ENCODE peak calls at places on chromosomes 5 and 9, in five cellular contexts. L, I, S, G and W are unnamed samples.

GRCh38 chr5:54703091-54703490 is 185.5 kb downstream of the SNX18 start:
- DNase-seq in I (peak), S (no peak), G (no peak), L (no peak), W (peak)

GRCh38 chr5:83967417-83967816 is 246.8 kb upstream of the HAPLN1 start:
- DNase-seq in S (no peak), I (no peak), G (no peak), L (no peak), W (no peak)

GRCh38 chr5:178422400-178422775 is 167.8 kb downstream of the COL23A1 start:
- DNase-seq in I (no peak), L (no peak), G (no peak), S (no peak), W (no peak)

GRCh38 chr5:130277002-130277401 is 372.7 kb downstream of the CHSY3 start:
- DNase-seq in I (no peak), G (no peak), S (no peak), L (no peak), W (no peak)

GRCh38 chr9:38067892-38068615 is 973 bp downstream of the SHB start:
- DNase-seq in S (peak), G (no peak), L (no peak), I (no peak), W (no peak)

GRCh38 chr9:16816006-16816405 is 54.5 kb downstream of the BNC2 start:
- DNase-seq in I (no peak), G (no peak), L (no peak), S (no peak), W (no peak)

GRCh38 chr9:102479191-102479590 is 515.9 kb upstream of the CYLC2 start:
- DNase-seq in L (no peak), I (no peak), S (no peak), G (no peak), W (peak)

GRCh38 chr9:13778486-13779110 is 499.1 kb upstream of the MPDZ start:
- DNase-seq in L (no peak), I (no peak), G (no peak), S (no peak), W (no peak)

GRCh38 chr5:139369181-139369580 is 13.9 kb downstream of the SLC23A1 start:
- DNase-seq in L (no peak), G (no peak), S (no peak), I (no peak), W (peak)

GRCh38 chr9:14104501-14104900 is 209.4 kb downstream of the NFIB start:
- DNase-seq in L (no peak), I (no peak), G (no peak), S (no peak), W (no peak)

GRCh38 chr5:143551765-143552164 is 148.3 kb upstream of the NR3C1 start:
- DNase-seq in S (no peak), G (no peak), I (no peak), L (no peak), W (no peak)

GRCh38 chr9:137167113-137167751 is 2.6 kb downstream of the LRRC26 start:
- DNase-seq in G (no peak), S (no peak), L (no peak), I (no peak), W (no peak)

GRCh38 chr5:144581044-144581443 is 410.4 kb downstream of the KCTD16 start:
- DNase-seq in S (no peak), G (no peak), L (no peak), I (no peak), W (no peak)

GRCh38 chr5:8906303-8906967 is 639.4 kb downstream of the SEMA5A start:
- DNase-seq in L (no peak), I (no peak), S (no peak), G (no peak), W (no peak)

GRCh38 chr9:104346645-104347175 is 157.4 kb upstream of the OR13F1 start:
- DNase-seq in I (no peak), G (no peak), L (no peak), S (no peak), W (no peak)

GRCh38 chr5:78677777-78678668 is 29.5 kb upstream of the LHFPL2 start:
- DNase-seq in L (no peak), I (peak), G (no peak), S (no peak), W (peak)

GRCh38 chr5:2110137-2110933 is 227.6 kb upstream of the IRX4 start:
- DNase-seq in G (no peak), L (peak), S (no peak), I (no peak), W (no peak)

GRCh38 chr9:270657-271237 is 56.1 kb downstream of the DOCK8 start:
- DNase-seq in S (no peak), L (no peak), G (no peak), I (no peak), W (no peak)

GRCh38 chr5:136082390-136083193 is 50.1 kb upstream of the SMAD5 start:
- DNase-seq in L (no peak), G (no peak), I (peak), S (peak), W (peak)